ENCODE peak calls at places on chromosome 20, in five cellular contexts. One of them, this sample, is unnamed.

GRCh38 chr20:37640600-37641561 is 52.9 kb upstream of the CTNNBL1 start:
- DNase-seq in CD4-positive, alpha-beta T cell: no peak
- DNase-seq in cardiac fibroblast: peak; percentile 27
- DNase-seq in choroid plexus epithelial cell: peak; percentile 13
- DNase-seq in MM.1S: no peak
- DNase-seq in this sample: no peak

GRCh38 chr20:45322952-45323383 is 14.9 kb upstream of the MATN4 start:
- DNase-seq in CD4-positive, alpha-beta T cell: no peak
- DNase-seq in cardiac fibroblast: peak; percentile 55
- DNase-seq in choroid plexus epithelial cell: peak; percentile 50
- DNase-seq in MM.1S: no peak
- DNase-seq in this sample: no peak

GRCh38 chr20:38601216-38602184 is at the start of gene ARHGAP40:
- DNase-seq in CD4-positive, alpha-beta T cell: no peak
- DNase-seq in cardiac fibroblast: no peak
- DNase-seq in choroid plexus epithelial cell: peak; percentile 23
- DNase-seq in MM.1S: peak; percentile 27
- DNase-seq in this sample: peak; percentile 56

GRCh38 chr20:44355503-44356352 is at the start of gene HNF4A:
- DNase-seq in CD4-positive, alpha-beta T cell: no peak
- DNase-seq in cardiac fibroblast: no peak
- DNase-seq in choroid plexus epithelial cell: no peak
- DNase-seq in MM.1S: no peak
- DNase-seq in this sample: no peak

GRCh38 chr20:46332373-46333135 is 24.3 kb upstream of the CDH22 start:
- DNase-seq in CD4-positive, alpha-beta T cell: no peak
- DNase-seq in cardiac fibroblast: no peak
- DNase-seq in choroid plexus epithelial cell: no peak
- DNase-seq in MM.1S: no peak
- DNase-seq in this sample: no peak

GRCh38 chr20:60037120-60037499 is 78.9 kb downstream of the CDH26 start:
- DNase-seq in CD4-positive, alpha-beta T cell: no peak
- DNase-seq in cardiac fibroblast: peak; percentile 14
- DNase-seq in choroid plexus epithelial cell: peak; percentile 12
- DNase-seq in MM.1S: no peak
- DNase-seq in this sample: no peak

GRCh38 chr20:44644384-44645131 is 6.9 kb downstream of the ADA start:
- DNase-seq in CD4-positive, alpha-beta T cell: peak; percentile 50
- DNase-seq in cardiac fibroblast: no peak
- DNase-seq in choroid plexus epithelial cell: no peak
- DNase-seq in MM.1S: peak; percentile 75
- DNase-seq in this sample: no peak

GRCh38 chr20:46683939-46684750 is 5.1 kb downstream of the TP53RK start:
- DNase-seq in CD4-positive, alpha-beta T cell: no peak
- DNase-seq in cardiac fibroblast: peak; percentile 88
- DNase-seq in choroid plexus epithelial cell: peak; percentile 87
- DNase-seq in MM.1S: no peak
- DNase-seq in this sample: no peak

GRCh38 chr20:62083312-62083711 is 17.6 kb upstream of the TAF4 start:
- DNase-seq in CD4-positive, alpha-beta T cell: no peak
- DNase-seq in cardiac fibroblast: no peak
- DNase-seq in choroid plexus epithelial cell: no peak
- DNase-seq in MM.1S: no peak
- DNase-seq in this sample: no peak

GRCh38 chr20:41956316-41957050 is 338.3 kb upstream of the CHD6 start:
- DNase-seq in CD4-positive, alpha-beta T cell: no peak
- DNase-seq in cardiac fibroblast: peak; percentile 6
- DNase-seq in choroid plexus epithelial cell: no peak
- DNase-seq in MM.1S: peak; percentile 45
- DNase-seq in this sample: no peak

GRCh38 chr20:38196016-38196415 is 30.9 kb upstream of the TGM2 start:
- DNase-seq in CD4-positive, alpha-beta T cell: no peak
- DNase-seq in cardiac fibroblast: no peak
- DNase-seq in choroid plexus epithelial cell: no peak
- DNase-seq in MM.1S: no peak
- DNase-seq in this sample: no peak

GRCh38 chr20:51760905-51761544 is 7.2 kb downstream of the ATP9A start:
- DNase-seq in CD4-positive, alpha-beta T cell: no peak
- DNase-seq in cardiac fibroblast: peak; percentile 39
- DNase-seq in choroid plexus epithelial cell: peak; percentile 78
- DNase-seq in MM.1S: no peak
- DNase-seq in this sample: no peak

GRCh38 chr20:38534756-38535155 is 46.2 kb upstream of the ADIG start:
- DNase-seq in CD4-positive, alpha-beta T cell: no peak
- DNase-seq in cardiac fibroblast: no peak
- DNase-seq in choroid plexus epithelial cell: no peak
- DNase-seq in MM.1S: no peak
- DNase-seq in this sample: no peak

GRCh38 chr20:45359069-45359405 is 3.9 kb upstream of the SYS1 start:
- DNase-seq in CD4-positive, alpha-beta T cell: no peak
- DNase-seq in cardiac fibroblast: peak; percentile 80
- DNase-seq in choroid plexus epithelial cell: peak; percentile 89
- DNase-seq in MM.1S: no peak
- DNase-seq in this sample: no peak

GRCh38 chr20:64115171-64115911 is 8.0 kb upstream of the NPBWR2 start:
- DNase-seq in CD4-positive, alpha-beta T cell: peak; percentile 26
- DNase-seq in cardiac fibroblast: no peak
- DNase-seq in choroid plexus epithelial cell: no peak
- DNase-seq in MM.1S: no peak
- DNase-seq in this sample: no peak

GRCh38 chr20:46549188-46549967 is 1.1 kb downstream of the OCSTAMP start:
- DNase-seq in CD4-positive, alpha-beta T cell: no peak
- DNase-seq in cardiac fibroblast: no peak
- DNase-seq in choroid plexus epithelial cell: no peak
- DNase-seq in MM.1S: peak; percentile 64
- DNase-seq in this sample: no peak

GRCh38 chr20:50372770-50373088 is 137.5 kb upstream of the PTPN1 start:
- DNase-seq in CD4-positive, alpha-beta T cell: no peak
- DNase-seq in cardiac fibroblast: no peak
- DNase-seq in choroid plexus epithelial cell: no peak
- DNase-seq in MM.1S: no peak
- DNase-seq in this sample: no peak

GRCh38 chr20:38221041-38221589 is 39.4 kb downstream of the KIAA1755 start:
- DNase-seq in CD4-positive, alpha-beta T cell: peak; percentile 70
- DNase-seq in cardiac fibroblast: peak; percentile 68
- DNase-seq in choroid plexus epithelial cell: peak; percentile 68
- DNase-seq in MM.1S: peak; percentile 25
- DNase-seq in this sample: peak; percentile 91

GRCh38 chr20:31985152-31985551 is 17.2 kb downstream of the XKR7 start:
- DNase-seq in CD4-positive, alpha-beta T cell: no peak
- DNase-seq in cardiac fibroblast: no peak
- DNase-seq in choroid plexus epithelial cell: no peak
- DNase-seq in MM.1S: no peak
- DNase-seq in this sample: no peak

GRCh38 chr20:46213946-46214830 is 94.1 kb downstream of the CDH22 start:
- DNase-seq in CD4-positive, alpha-beta T cell: no peak
- DNase-seq in cardiac fibroblast: peak; percentile 31
- DNase-seq in choroid plexus epithelial cell: no peak
- DNase-seq in MM.1S: no peak
- DNase-seq in this sample: no peak

GRCh38 chr20:44160133-44160532 is 26.9 kb downstream of the JPH2 start:
- DNase-seq in CD4-positive, alpha-beta T cell: no peak
- DNase-seq in cardiac fibroblast: no peak
- DNase-seq in choroid plexus epithelial cell: no peak
- DNase-seq in MM.1S: no peak
- DNase-seq in this sample: no peak

GRCh38 chr20:6490849-6491248 is 276.6 kb upstream of the BMP2 start:
- DNase-seq in CD4-positive, alpha-beta T cell: no peak
- DNase-seq in cardiac fibroblast: no peak
- DNase-seq in choroid plexus epithelial cell: no peak
- DNase-seq in MM.1S: no peak
- DNase-seq in this sample: no peak

GRCh38 chr20:46406986-46407670 is 713 bp upstream of the ELMO2 start:
- DNase-seq in CD4-positive, alpha-beta T cell: peak; percentile 83
- DNase-seq in cardiac fibroblast: peak; percentile 21
- DNase-seq in choroid plexus epithelial cell: no peak
- DNase-seq in MM.1S: peak; percentile 71
- DNase-seq in this sample: no peak

GRCh38 chr20:675453-676314 is at the start of gene SCRT2:
- DNase-seq in CD4-positive, alpha-beta T cell: peak; percentile 73
- DNase-seq in cardiac fibroblast: peak; percentile 53
- DNase-seq in choroid plexus epithelial cell: peak; percentile 75
- DNase-seq in MM.1S: peak; percentile 73
- DNase-seq in this sample: peak; percentile 84

GRCh38 chr20:48075591-48076174 is 290.4 kb upstream of the SULF2 start:
- DNase-seq in CD4-positive, alpha-beta T cell: no peak
- DNase-seq in cardiac fibroblast: no peak
- DNase-seq in choroid plexus epithelial cell: no peak
- DNase-seq in MM.1S: no peak
- DNase-seq in this sample: no peak

GRCh38 chr20:51480507-51481270 is 61.8 kb downstream of the NFATC2 start:
- DNase-seq in CD4-positive, alpha-beta T cell: no peak
- DNase-seq in cardiac fibroblast: no peak
- DNase-seq in choroid plexus epithelial cell: no peak
- DNase-seq in MM.1S: no peak
- DNase-seq in this sample: peak; percentile 62

GRCh38 chr20:50569864-50570836 is 60.0 kb downstream of the PTPN1 start:
- DNase-seq in CD4-positive, alpha-beta T cell: no peak
- DNase-seq in cardiac fibroblast: peak; percentile 60
- DNase-seq in choroid plexus epithelial cell: peak; percentile 85
- DNase-seq in MM.1S: peak; percentile 24
- DNase-seq in this sample: peak; percentile 78

GRCh38 chr20:62302341-62303048 is at the start of gene ADRM1:
- DNase-seq in CD4-positive, alpha-beta T cell: peak; percentile 96
- DNase-seq in cardiac fibroblast: peak; percentile 96
- DNase-seq in choroid plexus epithelial cell: peak; percentile 98
- DNase-seq in MM.1S: peak; percentile 96
- DNase-seq in this sample: peak; percentile 100

GRCh38 chr20:8226106-8226505 is 94.0 kb downstream of the PLCB1 start:
- DNase-seq in CD4-positive, alpha-beta T cell: no peak
- DNase-seq in cardiac fibroblast: no peak
- DNase-seq in choroid plexus epithelial cell: no peak
- DNase-seq in MM.1S: no peak
- DNase-seq in this sample: no peak
- TF ChIP-seq CTCF in CD4-positive, alpha-beta T cell: no peak
- TF ChIP-seq CTCF in cardiac fibroblast: no peak
- TF ChIP-seq CTCF in choroid plexus epithelial cell: no peak
- TF ChIP-seq CTCF in MM.1S: no peak
- TF ChIP-seq CTCF in this sample: no peak

DNA sequence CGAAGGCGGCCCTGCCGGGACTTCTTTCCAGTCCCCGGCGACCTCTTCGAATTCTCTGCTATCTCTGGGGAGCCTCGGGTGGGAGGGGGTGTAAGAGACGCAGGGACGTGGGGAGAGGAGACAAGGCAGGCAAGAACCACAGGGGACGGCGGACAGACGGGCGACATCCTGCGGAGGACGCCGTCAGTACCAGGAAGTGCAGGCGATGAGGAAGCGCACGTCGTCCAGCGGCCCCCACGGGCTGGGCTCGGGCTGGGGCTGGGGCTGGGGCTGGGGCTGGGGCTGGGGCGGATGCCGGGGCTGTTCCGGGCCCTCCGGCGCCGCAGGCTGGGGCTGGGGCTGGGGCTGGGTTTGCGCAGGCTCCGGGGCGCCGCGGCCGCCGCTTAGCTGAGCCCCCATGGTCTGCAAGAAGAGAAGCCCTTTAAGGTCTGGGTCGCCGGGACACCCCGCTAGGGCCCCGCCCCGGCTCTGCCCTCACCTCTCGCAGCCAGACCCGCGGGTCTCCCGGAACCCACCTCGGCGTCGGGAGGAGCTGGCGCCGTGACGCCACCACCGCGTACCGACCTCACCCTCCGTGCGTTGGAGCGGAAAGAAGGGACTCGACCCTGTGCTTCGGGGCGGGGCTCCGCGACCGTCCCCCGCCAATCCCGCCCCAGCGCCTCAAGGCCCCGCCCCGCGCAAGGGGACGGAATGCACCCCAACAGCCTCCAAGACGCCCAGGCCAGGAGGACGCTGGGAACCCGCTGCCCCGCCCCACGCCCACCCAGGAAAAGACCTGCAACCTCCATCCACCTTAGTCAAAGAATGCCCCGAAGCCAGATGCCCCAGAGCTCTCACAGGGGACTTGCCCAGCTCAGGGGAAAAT is at the start of gene MMP24OS:
- DNase-seq in CD4-positive, alpha-beta T cell: peak; percentile 87
- DNase-seq in cardiac fibroblast: peak; percentile 82
- DNase-seq in choroid plexus epithelial cell: peak; percentile 88
- DNase-seq in MM.1S: peak; percentile 87
- DNase-seq in this sample: peak; percentile 96
- TF ChIP-seq CTCF in CD4-positive, alpha-beta T cell: peak; percentile 20
- TF ChIP-seq CTCF in cardiac fibroblast: peak; percentile 13
- TF ChIP-seq CTCF in choroid plexus epithelial cell: peak; percentile 33
- TF ChIP-seq CTCF in MM.1S: peak; percentile 32
- TF ChIP-seq CTCF in this sample: peak; percentile 56

DNA sequence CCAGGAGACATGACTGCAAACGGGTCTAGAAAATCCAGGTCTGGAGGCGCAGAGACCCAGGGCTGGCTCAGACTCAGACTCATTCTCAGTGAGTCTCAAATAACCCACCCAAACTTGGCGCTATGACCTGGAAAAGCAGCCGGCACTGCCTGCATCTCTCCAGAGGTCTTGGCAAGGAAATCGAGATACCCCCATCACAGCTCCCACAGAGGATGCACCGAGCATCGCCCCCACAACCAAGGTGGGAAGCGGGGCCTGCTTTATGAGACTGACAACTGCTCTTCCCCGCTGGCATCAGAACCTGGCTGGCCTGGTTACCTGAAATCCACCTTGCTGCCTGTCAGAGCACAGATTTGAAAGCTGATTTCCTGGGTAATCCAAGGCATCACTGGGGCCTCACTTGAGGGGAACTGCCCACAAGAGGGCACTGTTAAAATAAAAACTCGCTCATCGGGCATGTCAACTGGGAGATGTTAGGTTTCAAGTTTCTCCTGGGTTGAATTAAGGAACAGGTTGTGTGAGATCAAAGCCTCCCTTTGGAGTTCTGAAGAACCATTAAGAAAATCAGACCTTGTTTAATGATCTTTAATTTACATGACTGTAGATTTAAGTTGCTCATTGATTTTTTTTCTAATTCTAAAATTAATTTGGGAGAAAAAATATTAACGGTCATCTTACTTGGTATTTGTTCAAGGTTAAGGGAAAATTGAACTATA is 55.0 kb downstream of the KIF16B start:
- DNase-seq in CD4-positive, alpha-beta T cell: no peak
- DNase-seq in cardiac fibroblast: peak; percentile 62
- DNase-seq in choroid plexus epithelial cell: peak; percentile 73
- DNase-seq in MM.1S: no peak
- DNase-seq in this sample: peak; percentile 41
- TF ChIP-seq CTCF in CD4-positive, alpha-beta T cell: peak; percentile 55
- TF ChIP-seq CTCF in cardiac fibroblast: peak; percentile 60
- TF ChIP-seq CTCF in choroid plexus epithelial cell: peak; percentile 84
- TF ChIP-seq CTCF in MM.1S: peak; percentile 35
- TF ChIP-seq CTCF in this sample: peak; percentile 55

DNA sequence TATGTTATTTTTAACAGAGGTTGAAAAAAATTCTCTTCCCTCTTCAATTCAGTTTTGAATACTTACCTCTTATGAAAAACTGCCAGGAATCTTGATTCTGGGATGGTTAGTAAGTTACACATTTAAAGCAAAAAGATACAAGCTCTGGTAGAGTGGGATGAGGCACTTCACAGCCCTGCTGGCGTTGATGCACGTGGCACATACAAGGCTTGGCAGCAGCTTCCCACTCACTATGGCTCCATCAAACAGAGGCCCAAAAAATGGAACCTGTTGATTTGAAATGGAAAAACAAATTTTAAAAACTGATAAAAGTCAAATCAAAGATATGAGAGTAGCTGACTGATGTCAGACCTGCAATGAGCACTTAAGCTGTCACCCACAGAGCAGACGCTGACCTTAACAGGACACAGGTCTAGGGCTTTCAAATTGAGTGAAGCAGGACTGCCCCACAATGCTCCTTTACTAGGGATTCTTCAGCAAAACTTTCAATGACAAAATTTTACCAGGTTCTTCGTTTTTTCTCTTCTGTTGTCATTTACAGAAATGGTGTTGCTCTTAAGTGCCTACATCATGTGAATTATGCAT is 104.9 kb downstream of the INSM1 start:
- DNase-seq in CD4-positive, alpha-beta T cell: no peak
- DNase-seq in cardiac fibroblast: no peak
- DNase-seq in choroid plexus epithelial cell: no peak
- DNase-seq in MM.1S: no peak
- DNase-seq in this sample: no peak
- TF ChIP-seq CTCF in CD4-positive, alpha-beta T cell: no peak
- TF ChIP-seq CTCF in cardiac fibroblast: no peak
- TF ChIP-seq CTCF in choroid plexus epithelial cell: no peak
- TF ChIP-seq CTCF in MM.1S: no peak
- TF ChIP-seq CTCF in this sample: no peak